ENCODE peak calls at places on chromosome 11, in ten cellular contexts. N is body of pancreas; M is Peyer's patch; G is GM10248; I is left ventricle myocardium inferior; Y is CD4-positive, alpha-beta T cell; A is brain microvascular endothelial cell; S is IMR-90; R is CD8-positive, alpha-beta T cell; L is GM20000. E is an unnamed sample.
A peak's percentile ranks its signal among the peaks of the same experiment; 100 is the strongest.

GRCh38 chr11:64545605-64546004 is 45.4 kb upstream of the SLC22A12 start:
- DNase-seq in M (no peak), G (no peak), L (no peak), Y (no peak), A (peak; percentile 86), R (no peak), I (no peak), N (no peak), S (peak; percentile 69), E (no peak)

GRCh38 chr11:86798988-86799387 is 1.4 kb upstream of the PRSS23 start:
- DNase-seq in N (no peak), Y (no peak), M (no peak), I (no peak), S (peak; percentile 92), A (peak; percentile 88), L (no peak), R (no peak), G (no peak), E (no peak)

GRCh38 chr11:74097838-74098237 is 73.0 kb downstream of the C2CD3 start:
- DNase-seq in N (no peak), A (no peak), G (no peak), R (no peak), Y (no peak), S (no peak), M (no peak), L (no peak), I (no peak), E (no peak)

GRCh38 chr11:87265132-87265531 is 227.4 kb downstream of the TMEM135 start:
- DNase-seq in S (peak; percentile 71), L (no peak), G (no peak), M (no peak), N (no peak), R (no peak), Y (no peak), I (no peak), A (no peak), E (no peak)

GRCh38 chr11:78020248-78020647 is 2.8 kb downstream of the KCTD14 start:
- DNase-seq in M (no peak), A (no peak), R (no peak), N (no peak), I (no peak), S (no peak), G (no peak), Y (no peak), L (no peak), E (no peak)

GRCh38 chr11:78645226-78646202 is 70.8 kb upstream of the NARS2 start:
- DNase-seq in L (peak; percentile 84), M (peak; percentile 78), G (peak; percentile 71), S (peak; percentile 72), R (peak; percentile 35), Y (peak; percentile 44), A (peak; percentile 54), I (peak; percentile 58), N (peak; percentile 76), E (peak; percentile 75)

GRCh38 chr11:60875856-60876485 is 8.6 kb downstream of the ZP1 start:
- DNase-seq in Y (no peak), G (no peak), R (no peak), M (peak; percentile 46), N (no peak), I (no peak), A (no peak), L (no peak), S (no peak), E (no peak)

GRCh38 chr11:74011360-74012071 is 2.6 kb upstream of the UCP3 start:
- DNase-seq in A (peak; percentile 73), R (no peak), N (no peak), G (peak; percentile 63), I (no peak), Y (peak; percentile 44), L (peak; percentile 63), M (no peak), S (peak; percentile 38), E (no peak)

GRCh38 chr11:72684236-72684912 is 10.2 kb upstream of the PDE2A start:
- DNase-seq in N (peak; percentile 66), R (peak; percentile 52), S (peak; percentile 57), A (peak; percentile 57), Y (no peak), M (peak; percentile 64), I (peak; percentile 78), G (peak; percentile 79), L (peak; percentile 73), E (peak; percentile 32)

GRCh38 chr11:12797996-12798395 is 123.8 kb downstream of the TEAD1 start:
- DNase-seq in S (no peak), L (no peak), N (no peak), Y (no peak), A (peak; percentile 32), G (no peak), M (no peak), I (no peak), R (no peak), E (no peak)

GRCh38 chr11:12801976-12802375 is 127.8 kb downstream of the TEAD1 start:
- DNase-seq in A (no peak), S (no peak), L (no peak), G (no peak), N (no peak), M (no peak), I (no peak), R (no peak), Y (no peak), E (no peak)

GRCh38 chr11:12798609-12799011 is 124.4 kb downstream of the TEAD1 start:
- DNase-seq in L (no peak), G (no peak), M (no peak), A (no peak), Y (no peak), R (no peak), S (no peak), N (no peak), I (no peak), E (no peak)

GRCh38 chr11:12799373-12799835 is 125.2 kb downstream of the TEAD1 start:
- DNase-seq in N (no peak), I (no peak), A (no peak), M (no peak), R (no peak), S (no peak), Y (no peak), G (no peak), L (no peak), E (no peak)

DNA sequence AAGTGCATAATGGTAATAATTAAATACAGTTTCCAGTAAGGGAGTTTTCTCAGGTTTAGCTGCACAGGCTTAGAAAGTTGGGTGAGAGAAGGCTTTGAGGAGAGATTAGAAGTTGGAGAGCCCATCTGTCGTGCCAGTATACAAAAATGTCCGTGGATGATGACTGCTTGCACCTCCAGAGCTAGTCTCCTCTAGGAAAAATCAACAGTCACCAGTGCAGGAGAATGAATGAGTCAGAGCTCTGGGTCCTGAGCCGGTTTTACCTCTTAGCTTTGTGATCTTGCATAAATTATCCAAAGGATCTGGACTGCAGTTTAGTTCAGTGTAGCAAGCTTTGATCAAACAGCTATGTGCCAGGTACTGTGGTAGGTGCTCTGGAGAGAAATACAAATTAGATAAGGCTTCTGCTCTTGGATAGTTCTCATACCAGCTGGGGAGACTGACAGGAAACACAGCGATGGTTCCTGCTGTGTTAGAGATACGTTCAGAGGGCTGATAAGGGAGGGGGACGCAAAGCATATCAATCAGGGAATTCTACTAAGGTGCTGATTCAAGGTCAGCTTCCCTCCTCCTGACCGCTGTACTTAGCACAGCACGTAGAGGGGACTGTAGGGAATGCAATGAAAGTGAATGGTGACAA is 125.9 kb downstream of the TEAD1 start:
- DNase-seq in Y (no peak), G (no peak), A (peak; percentile 85), M (no peak), L (no peak), N (peak; percentile 85), S (peak; percentile 81), R (no peak), I (no peak), E (no peak)
- TF ChIP-seq CTCF in Y (no peak), G (no peak), A (no peak), M (no peak), L (no peak), N (no peak), S (no peak), R (no peak), I (no peak), E (no peak)

GRCh38 chr11:48182860-48183526 is 33.6 kb upstream of the OR4B1 start:
- DNase-seq in A (no peak), G (no peak), S (no peak), M (no peak), N (no peak), Y (no peak), L (no peak), I (peak; percentile 30), R (no peak), E (no peak)

DNA sequence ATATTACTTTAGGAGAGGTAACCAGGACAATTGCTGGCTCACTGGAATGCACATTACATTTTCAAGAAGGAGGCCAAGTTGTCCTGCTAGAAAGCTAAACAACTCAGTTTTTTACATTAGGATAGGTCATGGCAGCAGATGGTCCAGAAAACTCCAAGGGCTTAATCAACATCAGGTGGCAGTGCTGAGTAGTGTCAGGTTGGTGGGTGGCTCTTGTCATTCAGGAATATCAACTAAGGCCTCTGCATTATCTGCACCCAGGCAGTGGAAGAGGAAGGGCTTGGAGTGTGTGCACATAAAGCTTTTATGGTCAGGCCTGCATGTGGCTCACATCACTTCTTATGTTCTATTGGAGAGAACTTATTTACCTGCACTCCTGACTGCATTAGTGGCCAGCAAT is 32.2 kb upstream of the OR4B1 start:
- DNase-seq in A (no peak), S (no peak), R (no peak), Y (no peak), I (no peak), G (no peak), L (no peak), M (no peak), N (no peak), E (no peak)
- TF ChIP-seq CTCF in A (no peak), S (no peak), R (no peak), Y (no peak), I (no peak), G (no peak), L (no peak), M (no peak), N (no peak), E (no peak)

DNA sequence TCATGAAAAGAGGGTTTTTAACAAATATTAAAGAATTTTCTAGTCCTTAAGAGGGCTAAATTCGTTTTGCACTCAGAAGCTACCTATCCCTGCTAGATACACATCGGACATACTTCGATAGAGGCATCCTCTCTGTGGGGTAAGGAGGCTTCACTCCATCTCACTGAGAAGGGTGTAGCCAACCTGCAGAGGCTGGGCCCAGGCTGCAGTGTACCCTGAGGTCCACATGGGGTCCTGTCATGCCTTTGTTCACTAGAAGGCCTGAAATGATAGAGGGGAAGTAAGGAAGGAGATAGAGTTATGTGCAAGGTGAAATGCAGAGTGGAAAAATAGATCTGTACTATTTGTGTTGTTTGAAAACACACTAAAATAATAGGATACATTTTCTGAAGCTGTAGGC is 45.6 kb downstream of the IGSF9B start:
- DNase-seq in R (no peak), Y (no peak), S (no peak), M (no peak), L (no peak), N (no peak), I (no peak), G (no peak), A (no peak), E (no peak)
- TF ChIP-seq CTCF in R (no peak), Y (no peak), S (no peak), M (no peak), L (no peak), N (no peak), I (no peak), G (no peak), A (no peak), E (no peak)

DNA sequence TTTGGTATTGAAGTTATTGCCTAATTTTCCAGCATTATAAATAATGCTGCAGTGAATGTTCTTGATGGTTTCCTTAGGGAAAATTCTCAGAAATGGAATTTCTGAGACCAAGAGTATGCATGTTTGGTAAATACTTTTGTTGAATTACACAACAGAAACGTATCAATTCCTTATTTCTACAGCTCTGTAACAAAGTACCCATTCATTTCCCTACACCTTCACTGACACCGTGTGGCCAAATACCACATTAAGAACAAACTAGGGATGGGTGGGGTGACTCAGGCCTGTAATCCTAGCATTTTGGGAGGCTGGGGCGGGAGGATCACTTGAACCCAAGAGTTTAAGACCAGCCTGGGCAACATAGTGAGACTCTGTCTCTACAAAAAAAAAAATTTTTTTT is 21.8 kb downstream of the MCAM start:
- DNase-seq in M (no peak), G (no peak), L (no peak), Y (no peak), R (no peak), I (no peak), N (no peak), A (no peak), S (no peak), E (no peak)
- TF ChIP-seq CTCF in M (no peak), G (peak; percentile 21), L (no peak), Y (no peak), R (no peak), I (no peak), N (no peak), A (peak; percentile 17), S (no peak), E (no peak)